ENCODE peak calls at places on chromosomes 16 and 17, in six cellular contexts. One of them, this sample, is unnamed.

GRCh38 chr17:15298176-15298575 is 33.0 kb upstream of the PMP22 start:
- DNase-seq in left ventricle myocardium superior: no peak
- DNase-seq in lower leg skin: no peak
- DNase-seq in A172: peak; percentile 68
- DNase-seq in cardiac muscle cell: no peak
- DNase-seq in NCI-H510A treated with DMSO at 0.1 percent for 48 hours: no peak
- DNase-seq in this sample: no peak

GRCh38 chr17:28643979-28644781 is 778 bp downstream of the BLTP2 start:
- DNase-seq in cardiac muscle cell: peak; percentile 61
- DNase-seq in NCI-H510A treated with DMSO at 0.1 percent for 48 hours: peak; percentile 60
- DNase-seq in A172: peak; percentile 64
- DNase-seq in lower leg skin: peak; percentile 43
- DNase-seq in left ventricle myocardium superior: peak; percentile 44
- DNase-seq in this sample: peak; percentile 71

GRCh38 chr17:76988796-76989195 is 120.6 kb downstream of the MGAT5B start:
- DNase-seq in lower leg skin: no peak
- DNase-seq in A172: no peak
- DNase-seq in cardiac muscle cell: no peak
- DNase-seq in left ventricle myocardium superior: no peak
- DNase-seq in NCI-H510A treated with DMSO at 0.1 percent for 48 hours: no peak
- DNase-seq in this sample: no peak

GRCh38 chr16:67445441-67445912 is 14.6 kb downstream of the HSD11B2 start:
- DNase-seq in cardiac muscle cell: no peak
- DNase-seq in NCI-H510A treated with DMSO at 0.1 percent for 48 hours: no peak
- DNase-seq in left ventricle myocardium superior: peak; percentile 83
- DNase-seq in A172: no peak
- DNase-seq in lower leg skin: no peak
- DNase-seq in this sample: peak; percentile 69

GRCh38 chr16:82192665-82193064 is 22.6 kb upstream of the MPHOSPH6 start:
- DNase-seq in cardiac muscle cell: no peak
- DNase-seq in NCI-H510A treated with DMSO at 0.1 percent for 48 hours: no peak
- DNase-seq in A172: peak; percentile 65
- DNase-seq in left ventricle myocardium superior: no peak
- DNase-seq in lower leg skin: no peak
- DNase-seq in this sample: no peak

GRCh38 chr16:25006504-25007055 is 8.6 kb downstream of the ARHGAP17 start:
- DNase-seq in left ventricle myocardium superior: no peak
- DNase-seq in A172: no peak
- DNase-seq in lower leg skin: no peak
- DNase-seq in cardiac muscle cell: no peak
- DNase-seq in NCI-H510A treated with DMSO at 0.1 percent for 48 hours: no peak
- DNase-seq in this sample: no peak

GRCh38 chr16:56368545-56368944 is 56.8 kb downstream of the AMFR start:
- DNase-seq in NCI-H510A treated with DMSO at 0.1 percent for 48 hours: no peak
- DNase-seq in cardiac muscle cell: no peak
- DNase-seq in left ventricle myocardium superior: no peak
- DNase-seq in A172: no peak
- DNase-seq in lower leg skin: no peak
- DNase-seq in this sample: no peak

GRCh38 chr16:86479419-86479818 is 30.9 kb upstream of the FOXF1 start:
- DNase-seq in cardiac muscle cell: no peak
- DNase-seq in left ventricle myocardium superior: no peak
- DNase-seq in lower leg skin: no peak
- DNase-seq in NCI-H510A treated with DMSO at 0.1 percent for 48 hours: no peak
- DNase-seq in A172: no peak
- DNase-seq in this sample: no peak

GRCh38 chr17:44872131-44872768 is 24.6 kb downstream of the HIGD1B start:
- DNase-seq in lower leg skin: no peak
- DNase-seq in A172: peak; percentile 67
- DNase-seq in left ventricle myocardium superior: peak; percentile 57
- DNase-seq in cardiac muscle cell: no peak
- DNase-seq in NCI-H510A treated with DMSO at 0.1 percent for 48 hours: no peak
- DNase-seq in this sample: peak; percentile 78

GRCh38 chr16:24967074-24967473 is 48.1 kb downstream of the ARHGAP17 start:
- DNase-seq in left ventricle myocardium superior: no peak
- DNase-seq in lower leg skin: no peak
- DNase-seq in A172: no peak
- DNase-seq in NCI-H510A treated with DMSO at 0.1 percent for 48 hours: no peak
- DNase-seq in cardiac muscle cell: no peak
- DNase-seq in this sample: no peak

GRCh38 chr16:366476-366875 is 3.9 kb downstream of the MRPL28 start:
- DNase-seq in NCI-H510A treated with DMSO at 0.1 percent for 48 hours: no peak
- DNase-seq in A172: no peak
- DNase-seq in cardiac muscle cell: no peak
- DNase-seq in left ventricle myocardium superior: no peak
- DNase-seq in lower leg skin: no peak
- DNase-seq in this sample: no peak

GRCh38 chr16:84658690-84659089 is 10.4 kb downstream of the KLHL36 start:
- DNase-seq in lower leg skin: no peak
- DNase-seq in A172: no peak
- DNase-seq in left ventricle myocardium superior: no peak
- DNase-seq in cardiac muscle cell: no peak
- DNase-seq in NCI-H510A treated with DMSO at 0.1 percent for 48 hours: no peak
- DNase-seq in this sample: no peak

GRCh38 chr16:31527617-31528287 is at the start of gene AHSP:
- DNase-seq in left ventricle myocardium superior: no peak
- DNase-seq in A172: no peak
- DNase-seq in cardiac muscle cell: no peak
- DNase-seq in NCI-H510A treated with DMSO at 0.1 percent for 48 hours: no peak
- DNase-seq in lower leg skin: no peak
- DNase-seq in this sample: no peak

GRCh38 chr16:14310519-14310991 is 239.4 kb downstream of the MRTFB start:
- DNase-seq in left ventricle myocardium superior: no peak
- DNase-seq in cardiac muscle cell: no peak
- DNase-seq in A172: peak; percentile 51
- DNase-seq in NCI-H510A treated with DMSO at 0.1 percent for 48 hours: no peak
- DNase-seq in lower leg skin: no peak
- DNase-seq in this sample: no peak